ENCODE peak calls at places on chromosomes 3 and 15, in nine cellular contexts. N is tibial nerve; B is endodermal cell; K is fibroblast of lung; I is upper lobe of right lung; G is testis; C is K562; D is CD8-positive, alpha-beta memory T cell; M is right atrium auricular region. Q is an unnamed sample. For H3K4me1, the result is how much of the 10 kb centered on the place peaks cover.

GRCh38 chr15:63805993-63806980 is 27.5 kb downstream of the HERC1 start:
- DNase-seq in D (no peak), B (no peak), I (no peak), C (no peak), N (no peak), K (no peak), M (no peak), G (peak), Q (no peak)

GRCh38 chr15:44435893-44436667 is 8.7 kb downstream of the CTDSPL2 start:
- DNase-seq in I (no peak), C (no peak), B (no peak), G (no peak), D (no peak), K (peak), N (no peak), M (no peak), Q (no peak)

GRCh38 chr3:32366638-32367368 is 24.9 kb upstream of the CMTM7 start:
- DNase-seq in C (no peak), M (no peak), I (no peak), G (no peak), K (peak), B (no peak), D (no peak), N (no peak), Q (no peak)

GRCh38 chr3:32392530-32393302 is 1.1 kb downstream of the CMTM7 start:
- DNase-seq in G (peak), N (peak), I (peak), M (peak), C (no peak), D (no peak), B (no peak), K (peak), Q (no peak)

GRCh38 chr3:46564190-46565112 is 1.7 kb downstream of the LRRC2 start:
- DNase-seq in D (no peak), C (no peak), N (no peak), I (no peak), B (no peak), M (no peak), K (no peak), G (no peak), Q (no peak)

GRCh38 chr3:16945330-16945729 is 60.6 kb downstream of the PLCL2 start:
- DNase-seq in C (no peak), M (no peak), I (no peak), G (no peak), K (peak), D (no peak), N (no peak), B (no peak), Q (no peak)

GRCh38 chr3:101850327-101851048 is 1.2 kb downstream of the NFKBIZ start:
- DNase-seq in D (peak), C (no peak), G (no peak), K (peak), B (no peak), I (no peak), N (no peak), M (no peak), Q (no peak)

GRCh38 chr3:134090031-134090430 is 60.3 kb upstream of the SLCO2A1 start:
- DNase-seq in I (no peak), B (no peak), D (no peak), C (no peak), N (no peak), K (peak), M (no peak), G (no peak), Q (no peak)

GRCh38 chr3:185473290-185473815 is 25.5 kb downstream of the TMEM41A start:
- DNase-seq in M (no peak), N (no peak), B (no peak), I (no peak), G (no peak), K (no peak), D (no peak), C (peak), Q (no peak)

GRCh38 chr15:46576611-46577010 is 941.8 kb downstream of the SQOR start:
- DNase-seq in C (no peak), K (no peak), D (no peak), B (no peak), N (no peak), I (no peak), M (no peak), G (no peak), Q (no peak)

GRCh38 chr3:172560026-172560425 is 36.8 kb upstream of the TNFSF10 start:
- DNase-seq in B (no peak), I (no peak), C (no peak), K (no peak), N (no peak), D (no peak), G (no peak), M (no peak), Q (no peak)

GRCh38 chr3:121072128-121072527 is 164.1 kb downstream of the STXBP5L start:
- DNase-seq in C (no peak), N (no peak), D (no peak), B (no peak), M (no peak), G (no peak), I (no peak), K (no peak), Q (no peak)

GRCh38 chr3:171876651-171877272 is 33.6 kb downstream of the TMEM212 start:
- DNase-seq in N (no peak), I (no peak), M (no peak), B (no peak), K (peak), D (no peak), C (no peak), G (no peak), Q (no peak)

GRCh38 chr3:14124223-14124614 is 451 bp downstream of the CHCHD4 start:
- DNase-seq in K (peak), D (peak), C (no peak), M (peak), N (peak), I (peak), B (peak), G (peak), Q (peak)

GRCh38 chr15:69857686-69858391 is 239.9 kb downstream of the TLE3 start:
- DNase-seq in N (no peak), G (no peak), K (no peak), B (peak), C (no peak), I (no peak), D (no peak), M (no peak), Q (no peak)

GRCh38 chr3:99114565-99115291 is 213.2 kb upstream of the DCBLD2 start:
- DNase-seq in N (no peak), B (peak), D (no peak), C (no peak), K (peak), I (no peak), G (peak), M (no peak), Q (no peak)

GRCh38 chr3:52047295-52047960 is 8.9 kb downstream of the DUSP7 start:
- DNase-seq in G (no peak), B (no peak), M (no peak), C (no peak), N (no peak), D (no peak), K (no peak), I (peak), Q (no peak)

GRCh38 chr15:43406808-43407207 is 35.9 kb downstream of the TUBGCP4 start:
- DNase-seq in I (no peak), B (no peak), G (no peak), K (no peak), C (no peak), D (no peak), M (no peak), N (no peak), Q (no peak)

GRCh38 chr3:162368377-162368776 is 871.8 kb downstream of the OTOL1 start:
- DNase-seq in I (no peak), M (no peak), D (no peak), G (no peak), C (no peak), K (peak), N (no peak), B (no peak), Q (no peak)

GRCh38 chr15:70636540-70637165 is 126.7 kb downstream of the UACA start:
- DNase-seq in I (no peak), C (no peak), B (peak), D (no peak), M (no peak), K (peak), N (no peak), G (no peak), Q (no peak)

GRCh38 chr3:154122096-154122911 is 1.1 kb downstream of the ARHGEF26 start:
- DNase-seq in C (no peak), N (no peak), D (no peak), I (peak), K (no peak), M (no peak), G (peak), B (peak), Q (no peak)

GRCh38 chr3:9193211-9193610 is 56.2 kb downstream of the SRGAP3 start:
- DNase-seq in D (no peak), N (no peak), K (no peak), B (no peak), G (no peak), C (no peak), I (no peak), M (no peak), Q (no peak)

GRCh38 chr3:194135806-194136518 is at the start of gene HES1:
- DNase-seq in M (peak), I (peak), B (peak), K (peak), G (peak), N (peak), C (peak), D (no peak), Q (no peak)

GRCh38 chr3:134757549-134758069 is 37.5 kb upstream of the EPHB1 start:
- DNase-seq in B (no peak), C (no peak), N (no peak), K (no peak), I (no peak), G (no peak), D (no peak), M (no peak), Q (peak)

GRCh38 chr15:68730491-68731317 is 90.0 kb downstream of the ANP32A start:
- DNase-seq in M (no peak), I (no peak), D (no peak), N (peak), G (peak), C (no peak), K (peak), B (peak), Q (no peak)

GRCh38 chr15:45386420-45386819 is 8.1 kb upstream of the GATM start:
- DNase-seq in K (no peak), C (no peak), I (no peak), M (no peak), B (no peak), G (peak), N (no peak), D (no peak), Q (no peak)

GRCh38 chr3:48723725-48724124 is 6.7 kb upstream of the IP6K2 start:
- DNase-seq in K (no peak), N (no peak), C (no peak), G (no peak), M (no peak), D (no peak), I (no peak), B (no peak), Q (no peak)

GRCh38 chr3:117748131-117748530 is 1038.6 kb downstream of the TUSC7 start:
- DNase-seq in K (no peak), C (no peak), G (no peak), M (no peak), N (no peak), I (no peak), B (no peak), D (no peak), Q (no peak)

GRCh38 chr3:14861031-14861430 is 42.3 kb downstream of the FGD5 start:
- DNase-seq in G (no peak), K (no peak), B (no peak), C (no peak), N (no peak), M (no peak), I (no peak), D (no peak), Q (no peak)

GRCh38 chr15:34154725-34155204 is 52.9 kb downstream of the PGBD4 start:
- DNase-seq in D (no peak), G (no peak), M (no peak), I (no peak), K (no peak), N (no peak), B (peak), C (no peak), Q (no peak)

GRCh38 chr3:171878441-171879225 is 35.5 kb downstream of the TMEM212 start:
- DNase-seq in G (no peak), D (no peak), B (no peak), K (peak), C (no peak), N (no peak), M (no peak), I (no peak), Q (no peak)

GRCh38 chr3:48885753-48886152 is 12.9 kb downstream of the SLC25A20 start:
- DNase-seq in B (no peak), G (no peak), M (no peak), I (no peak), N (no peak), C (no peak), K (no peak), D (no peak), Q (no peak)

GRCh38 chr3:186138272-186138981 is 29.5 kb upstream of the ETV5 start:
- DNase-seq in D (no peak), K (no peak), M (no peak), G (no peak), N (no peak), C (no peak), B (peak), I (no peak), Q (peak)

GRCh38 chr15:85280203-85280602 is 100.2 kb upstream of the AKAP13 start:
- DNase-seq in G (no peak), I (no peak), K (no peak), D (no peak), M (peak), B (no peak), N (no peak), C (no peak), Q (no peak)

GRCh38 chr3:179701176-179701827 is 48.5 kb downstream of the USP13 start:
- DNase-seq in I (no peak), N (no peak), M (no peak), K (no peak), G (no peak), C (no peak), B (no peak), D (no peak), Q (no peak)

GRCh38 chr3:179697933-179698332 is 45.1 kb downstream of the USP13 start:
- DNase-seq in B (no peak), N (no peak), M (no peak), C (no peak), I (no peak), K (no peak), D (no peak), G (no peak), Q (no peak)

GRCh38 chr3:179694731-179695130 is 41.9 kb downstream of the USP13 start:
- DNase-seq in C (no peak), K (no peak), D (no peak), B (no peak), I (no peak), G (no peak), M (no peak), N (no peak), Q (no peak)

GRCh38 chr3:179700716-179701115 is 47.9 kb downstream of the USP13 start:
- DNase-seq in B (no peak), G (no peak), K (no peak), I (no peak), N (no peak), M (no peak), C (no peak), D (no peak), Q (no peak)

DNA sequence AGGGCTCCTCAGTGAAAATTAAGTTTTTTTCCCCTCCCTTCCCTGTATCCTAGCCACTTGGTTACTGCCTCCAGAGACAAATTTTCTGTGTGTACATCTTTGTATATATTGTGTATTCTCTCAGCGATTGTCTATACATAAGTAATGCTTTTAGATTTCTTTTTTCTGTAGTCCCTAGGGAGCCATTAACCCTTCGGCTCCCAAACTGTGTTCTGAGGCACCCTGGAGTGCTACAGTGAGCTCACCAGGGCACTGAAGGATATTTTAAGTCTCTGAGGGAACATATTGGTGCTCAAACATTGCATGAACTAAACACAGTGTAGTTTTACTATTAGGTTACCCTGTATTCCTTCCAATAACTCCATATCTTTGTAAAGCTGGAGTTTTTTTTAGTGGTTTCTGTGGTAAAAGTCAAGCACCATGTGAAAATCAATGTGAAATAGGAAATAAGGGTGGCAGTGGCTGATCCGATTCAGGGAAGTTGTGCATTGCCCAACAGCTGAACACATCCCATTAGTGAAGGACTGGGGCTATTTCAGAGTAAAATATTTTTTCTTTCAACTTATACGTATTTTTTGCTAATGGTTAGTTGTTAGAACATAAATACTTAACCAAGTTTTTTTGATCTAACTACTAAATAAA is 43.0 kb downstream of the USP13 start:
- DNase-seq in D (no peak), I (no peak), K (no peak), C (no peak), M (no peak), B (no peak), G (no peak), N (no peak), Q (no peak)
- H3K4me1 ChIP-seq in D (under half), I (under half), K (under half), C (under half), M (under half), B (under half), G (under half), N (under half), Q (under half)

GRCh38 chr3:124778061-124778460 is 47.8 kb downstream of the UMPS start:
- DNase-seq in G (no peak), I (no peak), N (no peak), B (no peak), K (no peak), C (no peak), M (no peak), D (no peak), Q (no peak)
- H3K4me1 ChIP-seq in G (under half), I (under half), N (half or more), B (under half), K (under half), C (under half), M (half or more), D (under half), Q (half or more)

GRCh38 chr15:73984208-73984979 is 7.7 kb downstream of the STOML1 start:
- DNase-seq in G (no peak), M (no peak), D (no peak), I (peak), C (no peak), N (no peak), K (no peak), B (no peak), Q (no peak)

GRCh38 chr15:73983211-73983727 is 8.8 kb downstream of the STOML1 start:
- DNase-seq in M (peak), I (peak), G (no peak), K (peak), N (no peak), B (no peak), C (no peak), D (no peak), Q (no peak)

GRCh38 chr15:73983773-73984172 is 8.3 kb downstream of the STOML1 start:
- DNase-seq in D (no peak), K (no peak), B (no peak), C (no peak), N (no peak), M (no peak), I (peak), G (no peak), Q (no peak)

GRCh38 chr15:73981761-73982222 is 10.3 kb downstream of the STOML1 start:
- DNase-seq in D (no peak), K (no peak), I (no peak), G (no peak), B (no peak), M (no peak), C (no peak), N (no peak), Q (no peak)

GRCh38 chr15:73982251-73982962 is 9.7 kb downstream of the STOML1 start:
- DNase-seq in N (peak), K (peak), C (no peak), D (no peak), B (no peak), M (peak), I (peak), G (peak), Q (no peak)
- H3K4me1 ChIP-seq in N (half or more), K (under half), C (under half), D (under half), B (under half), M (half or more), I (half or more), G (under half), Q (half or more)

DNA sequence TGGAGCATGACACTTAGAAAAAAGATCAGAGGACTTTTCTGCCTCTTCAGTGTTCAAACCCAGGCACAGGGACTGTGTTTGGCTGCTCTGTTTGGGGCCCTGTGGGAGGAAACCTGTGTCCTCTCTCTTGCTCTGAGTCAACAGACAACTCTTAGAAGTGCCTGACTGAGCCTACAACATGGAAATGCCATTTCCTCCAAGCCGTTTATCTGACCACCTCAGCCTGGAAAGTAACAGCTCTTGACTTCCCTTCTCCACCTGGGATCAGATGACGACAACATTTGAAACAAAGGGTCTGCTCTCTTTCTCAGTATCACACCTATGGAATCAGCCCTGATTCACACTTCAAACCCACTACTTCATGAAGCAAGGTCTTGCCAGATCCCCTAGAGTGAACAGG is 91.3 kb upstream of the CTDSPL start:
- DNase-seq in G (no peak), I (no peak), C (no peak), N (no peak), K (no peak), B (no peak), D (no peak), M (no peak), Q (no peak)
- H3K4me1 ChIP-seq in G (half or more), I (half or more), C (under half), N (under half), K (under half), B (under half), D (under half), M (half or more), Q (under half)

GRCh38 chr15:64833690-64834089 is 8.0 kb upstream of the PLEKHO2 start:
- DNase-seq in B (no peak), D (no peak), I (no peak), C (no peak), G (no peak), N (no peak), M (no peak), K (no peak), Q (no peak)
- H3K4me1 ChIP-seq in B (under half), D (under half), I (under half), C (under half), G (under half), N (under half), M (under half), K (under half), Q (under half)

DNA sequence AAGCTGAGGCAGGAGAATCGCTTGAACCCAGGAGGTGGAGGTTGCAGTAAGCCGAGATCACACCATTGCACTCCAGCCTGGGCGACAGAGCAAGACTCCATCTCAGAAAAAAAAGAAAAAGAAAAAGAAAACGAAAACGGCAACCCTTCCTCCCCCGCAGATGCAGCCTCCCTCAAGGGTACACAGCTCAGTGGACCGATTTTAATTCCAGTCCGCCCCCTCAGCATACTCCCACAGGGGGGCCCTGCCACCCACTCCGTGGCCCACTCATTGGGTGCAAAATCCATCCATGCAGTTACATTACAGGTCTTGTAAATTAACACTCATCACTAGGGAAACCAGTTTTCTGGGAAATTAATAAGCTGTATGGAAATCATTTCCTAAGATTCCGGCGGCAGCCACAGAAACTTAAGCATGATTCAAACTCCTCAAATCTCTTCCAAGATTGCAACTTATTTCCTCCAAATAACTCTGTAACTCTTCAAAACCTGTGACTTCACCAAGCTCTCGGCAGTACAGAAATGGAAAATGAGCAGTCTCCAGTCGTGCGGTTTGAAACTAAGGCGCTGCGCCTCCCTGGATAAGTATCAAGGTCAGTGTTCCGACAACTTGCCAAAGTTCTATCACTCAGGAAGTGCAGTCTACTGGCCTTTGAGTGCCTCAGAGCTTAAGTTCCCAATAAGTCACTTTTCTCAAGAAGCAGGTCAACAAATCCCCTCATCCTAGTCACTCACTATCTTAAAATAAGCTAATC is 24.6 kb upstream of the KLHL6 start:
- DNase-seq in M (peak), G (peak), I (no peak), N (peak), B (no peak), D (no peak), K (peak), C (no peak), Q (no peak)
- H3K4me1 ChIP-seq in M (under half), G (under half), I (under half), N (under half), B (under half), D (under half), K (under half), C (under half), Q (under half)